ENCODE peak calls at places on chromosomes 1 and 21, in eight cellular contexts. R is ovary, U is A549, N is tibial nerve, K is transverse colon, O is stomach, G is GM12878, H is H1. C is an unnamed sample.
A peak's percentile ranks its signal among the peaks of the same experiment; 100 is the strongest.

GRCh38 chr1:241749041-241749798 is 97.1 kb downstream of the WDR64 start:
- DNase-seq in R (no peak), U (no peak), N (no peak), K (no peak), O (no peak), G (no peak), H (no peak), C (no peak)

GRCh38 chr1:2349821-2350220 is 41.5 kb downstream of the MORN1 start:
- DNase-seq in R (no peak), U (no peak), N (no peak), K (no peak), O (no peak), G (no peak), H (no peak), C (no peak)

GRCh38 chr1:32825181-32825580 is 7.7 kb downstream of the S100PBP start:
- DNase-seq in R (no peak), U (no peak), N (no peak), K (no peak), O (no peak), G (no peak), H (no peak), C (no peak)

GRCh38 chr1:193417420-193417819 is 231.0 kb upstream of the B3GALT2 start:
- DNase-seq in R (peak; percentile 28), U (peak; percentile 11), N (no peak), K (no peak), O (no peak), G (no peak), H (no peak), C (no peak)

GRCh38 chr1:248906741-248907661 is 966 bp downstream of the PGBD2 start:
- DNase-seq in R (no peak), U (no peak), N (no peak), K (no peak), O (no peak), G (no peak), H (no peak), C (no peak)

GRCh38 chr21:38984982-38985422 is 179.3 kb downstream of the ETS2 start:
- DNase-seq in R (no peak), U (no peak), N (no peak), K (no peak), O (no peak), G (no peak), H (no peak), C (no peak)

GRCh38 chr1:156851779-156852413 is 7.0 kb downstream of the INSRR start:
- DNase-seq in R (no peak), U (no peak), N (no peak), K (no peak), O (peak; percentile 80), G (no peak), H (no peak), C (no peak)

GRCh38 chr1:173758980-173759379 is 44.2 kb downstream of the KLHL20 start:
- DNase-seq in R (no peak), U (peak; percentile 35), N (no peak), K (no peak), O (no peak), G (no peak), H (no peak), C (peak; percentile 29)

GRCh38 chr1:91731815-91732214 is 154.1 kb downstream of the TGFBR3 start:
- DNase-seq in R (peak; percentile 25), U (no peak), N (no peak), K (no peak), O (no peak), G (no peak), H (no peak), C (no peak)

GRCh38 chr1:184407816-184408510 is 21.1 kb downstream of the C1orf21 start:
- DNase-seq in R (no peak), U (peak; percentile 41), N (no peak), K (no peak), O (no peak), G (no peak), H (no peak), C (no peak)

GRCh38 chr1:178330848-178331497 is 165.8 kb downstream of the CLEC20A start:
- DNase-seq in R (no peak), U (no peak), N (no peak), K (no peak), O (no peak), G (no peak), H (no peak), C (no peak)

GRCh38 chr1:27099154-27099903 is 55.6 kb downstream of the SLC9A1 start:
- DNase-seq in R (peak; percentile 78), U (peak; percentile 71), N (peak; percentile 47), K (peak; percentile 23), O (peak; percentile 48), G (no peak), H (no peak), C (peak; percentile 93)

GRCh38 chr1:187009320-187009719 is 180.6 kb downstream of the PLA2G4A start:
- DNase-seq in R (no peak), U (no peak), N (no peak), K (no peak), O (no peak), G (no peak), H (peak; percentile 13), C (no peak)
- TF ChIP-seq EP300 in R (no peak), U (no peak), N (no peak), K (no peak), O (no peak), G (no peak), H (no peak), C (no peak)

DNA sequence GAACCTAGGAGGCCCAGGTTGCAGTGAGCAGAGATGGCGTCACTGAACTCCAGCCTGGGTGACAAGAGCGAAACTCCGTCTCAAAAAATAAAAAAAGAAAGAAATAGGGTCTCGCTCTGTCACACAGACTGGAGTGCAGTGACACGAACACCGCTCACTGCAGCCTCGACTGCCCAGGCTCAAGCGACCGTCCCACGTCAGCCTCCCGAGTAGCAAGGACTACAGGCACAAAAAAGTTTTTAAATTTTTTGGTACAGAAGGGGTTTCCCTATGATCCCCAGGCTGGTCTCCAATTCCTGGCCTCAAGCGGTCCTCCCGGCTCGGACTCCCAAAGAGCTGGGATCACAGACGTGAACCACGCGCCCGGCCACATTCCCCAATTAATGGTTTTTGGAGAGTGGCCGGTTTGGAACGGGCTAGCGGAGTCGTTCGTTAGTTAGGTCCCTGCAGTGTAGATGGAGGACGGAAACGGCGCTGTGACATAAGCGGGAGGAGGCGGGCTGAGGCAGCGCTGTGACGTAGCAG is 611 bp upstream of the GUK1 start:
- DNase-seq in R (no peak), U (no peak), N (no peak), K (no peak), O (no peak), G (no peak), H (no peak), C (peak; percentile 68)
- TF ChIP-seq POLR2A in R (peak; percentile 26), U (peak; percentile 62), N (no peak), K (no peak), O (no peak), G (no peak), H (no peak), C (no peak)

GRCh38 chr21:43892984-43893535 is 28.0 kb downstream of the AGPAT3 start:
- DNase-seq in R (no peak), U (no peak), N (no peak), K (no peak), O (no peak), G (peak; percentile 21), H (no peak), C (no peak)

GRCh38 chr21:43892334-43892733 is 27.3 kb downstream of the AGPAT3 start:
- DNase-seq in R (no peak), U (no peak), N (no peak), K (no peak), O (no peak), G (no peak), H (no peak), C (no peak)

GRCh38 chr21:43890042-43890441 is 25.0 kb downstream of the AGPAT3 start:
- DNase-seq in R (no peak), U (no peak), N (no peak), K (no peak), O (no peak), G (no peak), H (no peak), C (no peak)

GRCh38 chr21:43894206-43894577 is 29.2 kb downstream of the AGPAT3 start:
- DNase-seq in R (no peak), U (no peak), N (no peak), K (no peak), O (no peak), G (no peak), H (no peak), C (no peak)

GRCh38 chr21:43893536-43894205 is 28.6 kb downstream of the AGPAT3 start:
- DNase-seq in R (no peak), U (no peak), N (no peak), K (no peak), O (peak; percentile 49), G (no peak), H (no peak), C (peak; percentile 42)
- H3K4me3 ChIP-seq in R (no peak overlapping the region), U (no peak overlapping the region), N (no peak overlapping the region), K (no peak overlapping the region), O (peak overlapping the region; percentile 6), G (peak overlapping the region; percentile 42), H (no peak overlapping the region), C (peak overlapping the region; percentile 19)

GRCh38 chr1:227944931-227945890 is 2.5 kb downstream of the WNT9A start:
- DNase-seq in R (no peak), U (no peak), N (no peak), K (no peak), O (peak; percentile 55), G (no peak), H (no peak), C (peak; percentile 79)

GRCh38 chr1:227943354-227943753 is 4.4 kb downstream of the WNT9A start:
- DNase-seq in R (no peak), U (no peak), N (no peak), K (no peak), O (no peak), G (no peak), H (no peak), C (peak; percentile 10)

GRCh38 chr1:227942716-227943261 is 4.9 kb downstream of the WNT9A start:
- DNase-seq in R (peak; percentile 18), U (no peak), N (no peak), K (no peak), O (peak; percentile 23), G (no peak), H (no peak), C (peak; percentile 15)

GRCh38 chr1:227945891-227946623 is 1.7 kb downstream of the WNT9A start:
- DNase-seq in R (peak; percentile 77), U (peak; percentile 63), N (no peak), K (peak; percentile 79), O (peak; percentile 86), G (no peak), H (no peak), C (peak; percentile 87)

DNA sequence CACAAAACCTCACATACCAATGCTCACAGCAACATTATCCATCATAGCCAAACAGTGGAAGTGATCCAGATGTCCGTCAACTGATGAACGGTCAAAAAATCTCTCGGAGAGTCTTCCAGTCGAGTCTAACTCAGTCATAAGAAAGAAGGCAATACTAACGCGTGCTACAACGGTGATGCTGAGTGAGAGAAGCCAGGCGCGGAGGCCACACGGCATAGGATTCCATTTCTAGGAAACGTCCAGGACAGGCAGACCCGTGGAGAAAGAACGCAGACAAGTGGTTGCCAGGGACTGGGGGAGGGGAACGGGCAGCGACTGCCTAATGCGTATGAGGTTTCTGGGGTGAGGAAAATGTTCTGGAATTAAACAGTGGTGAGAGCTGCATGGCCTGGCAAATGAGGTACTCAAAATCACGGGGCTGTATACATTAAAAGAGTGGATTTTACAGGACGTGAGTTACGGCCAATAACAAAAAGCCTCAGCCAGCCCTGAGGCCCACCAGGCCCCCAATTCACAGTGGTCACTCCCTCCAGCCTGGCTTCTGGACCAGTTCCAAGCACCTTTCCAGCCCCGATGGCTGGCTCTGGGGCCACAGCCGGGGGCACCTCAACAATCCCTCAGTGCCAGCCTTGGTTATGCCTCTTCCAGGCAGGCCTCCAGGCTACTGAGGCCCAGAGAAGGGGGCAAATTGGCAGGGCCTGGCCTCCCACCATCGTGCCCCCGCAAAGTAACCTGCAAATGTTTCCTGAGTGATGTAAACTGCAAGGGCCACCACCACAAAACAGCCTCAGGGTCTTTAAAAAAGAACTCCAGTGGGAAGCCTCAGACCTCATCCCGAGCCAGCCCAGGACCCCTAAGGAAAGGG is 3.4 kb downstream of the WNT9A start:
- DNase-seq in R (no peak), U (no peak), N (no peak), K (peak; percentile 60), O (peak; percentile 22), G (no peak), H (no peak), C (no peak)
- TF ChIP-seq EP300 in R (no peak), U (no peak), N (peak; percentile 37), K (peak; percentile 97), O (peak; percentile 98), G (no peak), H (no peak), C (no peak)